ENCODE peak calls at places on chromosomes 7 and 10, in six cellular contexts. C is IMR-90, T is mesenchymal stem cell, Q is mesendoderm, U is neuronal stem cell, Z is H9. M is an unnamed sample.

GRCh38 chr7:77657427-77658331 is 38.6 kb upstream of the RSBN1L start:
- DNase-seq in T (peak; percentile 59), Q (peak; percentile 39), Z (no peak), C (peak; percentile 43), U (no peak), M (no peak)

GRCh38 chr7:103929808-103930415 is 59.5 kb downstream of the RELN start:
- DNase-seq in U (no peak), Q (no peak), T (no peak), C (no peak), Z (no peak), M (no peak)

GRCh38 chr10:3567291-3567963 is 217.6 kb downstream of the KLF6 start:
- DNase-seq in C (no peak), T (no peak), U (no peak), Q (no peak), Z (no peak), M (no peak)

GRCh38 chr7:13017881-13018280 is 330.4 kb downstream of the ARL4A start:
- DNase-seq in T (no peak), U (no peak), C (no peak), Q (peak; percentile 32), Z (no peak), M (no peak)

GRCh38 chr7:82562716-82563404 is 119.3 kb upstream of the CACNA2D1 start:
- DNase-seq in T (peak; percentile 56), Z (no peak), U (no peak), C (peak; percentile 76), Q (peak; percentile 50), M (no peak)

GRCh38 chr7:139482662-139483466 is 609 bp downstream of the KLRG2 start:
- DNase-seq in U (peak; percentile 31), T (peak; percentile 17), Z (peak; percentile 53), Q (peak; percentile 72), C (no peak), M (no peak)

GRCh38 chr10:35577915-35578607 is 27.1 kb upstream of the GJD4 start:
- DNase-seq in Z (no peak), Q (no peak), C (no peak), U (no peak), T (no peak), M (no peak)

GRCh38 chr10:9188022-9188810 is 1133.7 kb downstream of the GATA3 start:
- DNase-seq in C (peak; percentile 1), Z (no peak), Q (no peak), T (no peak), U (no peak), M (no peak)

GRCh38 chr10:821322-821721 is 110.2 kb downstream of the LARP4B start:
- DNase-seq in Q (no peak), T (peak; percentile 32), Z (no peak), C (peak; percentile 10), U (no peak), M (no peak)

GRCh38 chr10:48478980-48479811 is 125.7 kb downstream of the ARHGAP22 start:
- DNase-seq in T (no peak), C (no peak), Q (no peak), U (no peak), Z (peak; percentile 33), M (no peak)

GRCh38 chr10:88108115-88108610 is 244.7 kb downstream of the PTEN start:
- DNase-seq in Q (no peak), Z (no peak), C (no peak), T (no peak), U (no peak), M (no peak)

DNA sequence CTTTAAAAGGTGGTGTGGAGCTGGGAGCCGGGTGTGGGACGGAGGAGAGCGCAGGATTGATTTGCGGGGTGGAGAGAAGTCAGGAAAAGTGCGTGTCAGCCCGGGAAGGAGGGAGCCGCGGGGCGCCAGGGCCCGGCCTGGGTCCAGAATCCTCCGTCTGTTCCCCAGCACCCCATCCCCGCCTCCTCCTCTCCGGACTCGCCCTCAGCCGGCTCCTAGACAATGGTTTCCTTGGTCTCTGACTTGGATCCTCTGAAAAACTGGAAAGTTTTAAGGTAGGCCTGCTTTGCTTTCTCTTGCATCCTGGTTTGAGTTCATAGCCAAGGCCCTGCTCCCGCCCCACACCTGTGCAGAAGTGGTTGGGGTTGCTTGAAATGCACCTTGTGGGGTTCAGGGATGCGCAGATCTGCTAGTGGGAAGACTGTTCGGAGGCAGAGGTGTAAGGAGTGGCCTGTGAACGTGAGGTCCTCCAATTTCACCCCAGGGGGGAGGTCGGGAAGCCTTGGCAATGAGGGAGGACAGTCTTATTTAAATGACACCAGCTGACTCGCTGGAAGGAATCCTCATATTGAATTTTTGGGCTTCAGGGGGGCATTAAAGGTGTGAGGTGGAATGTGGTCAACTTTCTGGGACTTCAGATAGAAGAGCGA is 219.0 kb upstream of the CELF2 start:
- DNase-seq in C (no peak), Q (peak; percentile 49), Z (peak; percentile 48), U (no peak), T (no peak), M (no peak)
- H2BK120ac ChIP-seq in C (peak overlapping the region; percentile 65), Q (peak overlapping the region; percentile 76), Z (no peak overlapping the region), U (no peak overlapping the region), T (peak overlapping the region; percentile 54), M (no peak overlapping the region)

DNA sequence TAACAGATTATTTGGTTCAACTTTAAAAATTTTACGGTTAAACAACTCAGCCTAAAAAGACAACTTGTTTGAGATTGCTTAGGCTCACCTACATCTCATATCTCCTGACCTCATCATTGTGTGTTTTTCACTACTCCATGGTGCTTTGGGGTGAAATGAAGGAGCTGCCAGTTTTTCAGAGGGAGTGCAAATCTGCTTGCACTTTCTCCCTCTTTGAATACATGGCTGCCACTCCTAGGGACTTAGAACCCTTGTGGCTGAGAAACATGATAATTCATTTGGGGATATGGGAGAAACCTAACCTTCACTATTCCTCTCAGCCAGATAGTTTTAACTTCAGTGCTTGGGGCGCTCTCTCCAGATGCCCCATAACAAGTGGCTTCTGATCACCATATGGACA is 2.7 kb downstream of the CCSER2 start:
- DNase-seq in Q (no peak), U (no peak), T (no peak), Z (no peak), C (no peak), M (no peak)
- H3K4me1 ChIP-seq in Q (peaks cover 8% of the 10 kb centered on the region), U (peaks cover 10% of the 10 kb centered on the region), T (peaks cover 6% of the 10 kb centered on the region), Z (peaks cover 7% of the 10 kb centered on the region), C (peaks cover 6% of the 10 kb centered on the region), M (peaks cover 3% of the 10 kb centered on the region)

GRCh38 chr10:4673279-4674040 is 152.5 kb upstream of the AKR1E2 start:
- DNase-seq in Q (no peak), T (no peak), C (no peak), Z (no peak), U (no peak), M (no peak)
- H2BK120ac ChIP-seq in Q (no peak overlapping the region), T (no peak overlapping the region), C (peak overlapping the region; percentile 64), Z (no peak overlapping the region), U (no peak overlapping the region), M (no peak overlapping the region)

GRCh38 chr10:79130846-79131245 is 62.1 kb downstream of the ZMIZ1 start:
- DNase-seq in U (no peak), T (peak; percentile 30), Z (peak; percentile 59), C (no peak), Q (peak; percentile 89), M (no peak)
- H3K4me1 ChIP-seq in U (peaks cover 66% of the 10 kb centered on the region), T (peaks cover 79% of the 10 kb centered on the region), Z (peaks cover 19% of the 10 kb centered on the region), C (peaks cover 62% of the 10 kb centered on the region), Q (peaks cover 43% of the 10 kb centered on the region), M (peaks cover 77% of the 10 kb centered on the region)

GRCh38 chr7:40969641-40970040 is 733.2 kb downstream of the INHBA start:
- DNase-seq in Z (no peak), U (no peak), Q (no peak), T (no peak), C (no peak), M (no peak)
- H2BK120ac ChIP-seq in Z (no peak overlapping the region), U (no peak overlapping the region), Q (no peak overlapping the region), T (no peak overlapping the region), C (no peak overlapping the region), M (no peak overlapping the region)

DNA sequence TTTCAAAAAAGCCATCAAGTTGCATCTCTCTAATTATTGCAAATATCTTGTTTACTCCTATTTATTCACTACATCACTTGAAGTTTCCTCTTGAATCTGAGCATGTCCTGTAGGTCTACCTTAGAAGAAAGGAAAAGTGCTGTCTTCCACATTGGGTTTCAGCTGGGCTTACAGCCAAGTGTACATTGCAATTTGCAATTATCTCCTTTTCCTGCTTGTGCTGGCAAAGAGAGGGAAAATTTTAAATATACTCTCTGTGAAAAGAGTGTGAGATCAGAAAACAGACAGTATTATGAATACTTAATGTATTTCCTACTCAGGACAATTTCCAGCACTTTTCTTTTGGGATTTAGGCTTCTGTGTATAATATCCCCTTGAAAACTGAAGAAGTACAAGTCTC is 839.7 kb downstream of the CNTNAP2 start:
- DNase-seq in U (no peak), C (no peak), Q (no peak), Z (no peak), T (no peak), M (no peak)
- H3K4me1 ChIP-seq in U (no peaks in the 10 kb centered on the region), C (no peaks in the 10 kb centered on the region), Q (no peaks in the 10 kb centered on the region), Z (no peaks in the 10 kb centered on the region), T (peaks cover 3% of the 10 kb centered on the region), M (no peaks in the 10 kb centered on the region)

GRCh38 chr10:80504158-80504811 is 33.4 kb upstream of the SH2D4B start:
- DNase-seq in C (no peak), Q (peak; percentile 65), T (no peak), Z (no peak), U (peak; percentile 29), M (no peak)
- H2BK120ac ChIP-seq in C (peak overlapping the region; percentile 34), Q (no peak overlapping the region), T (no peak overlapping the region), Z (no peak overlapping the region), U (no peak overlapping the region), M (no peak overlapping the region)

GRCh38 chr7:128868624-128869137 is 6.0 kb downstream of the ATP6V1F start:
- DNase-seq in U (no peak), Q (no peak), Z (no peak), C (no peak), T (no peak), M (no peak)

GRCh38 chr7:128867241-128867640 is 4.6 kb downstream of the ATP6V1F start:
- DNase-seq in Q (no peak), C (no peak), Z (no peak), U (no peak), T (no peak), M (no peak)

GRCh38 chr7:128869138-128869943 is 6.7 kb downstream of the ATP6V1F start:
- DNase-seq in U (peak; percentile 59), C (peak; percentile 23), Z (peak; percentile 63), T (peak; percentile 38), Q (peak; percentile 65), M (no peak)

GRCh38 chr7:128865996-128866877 is 3.6 kb downstream of the ATP6V1F start:
- DNase-seq in C (no peak), Z (no peak), T (no peak), U (no peak), Q (no peak), M (no peak)

DNA sequence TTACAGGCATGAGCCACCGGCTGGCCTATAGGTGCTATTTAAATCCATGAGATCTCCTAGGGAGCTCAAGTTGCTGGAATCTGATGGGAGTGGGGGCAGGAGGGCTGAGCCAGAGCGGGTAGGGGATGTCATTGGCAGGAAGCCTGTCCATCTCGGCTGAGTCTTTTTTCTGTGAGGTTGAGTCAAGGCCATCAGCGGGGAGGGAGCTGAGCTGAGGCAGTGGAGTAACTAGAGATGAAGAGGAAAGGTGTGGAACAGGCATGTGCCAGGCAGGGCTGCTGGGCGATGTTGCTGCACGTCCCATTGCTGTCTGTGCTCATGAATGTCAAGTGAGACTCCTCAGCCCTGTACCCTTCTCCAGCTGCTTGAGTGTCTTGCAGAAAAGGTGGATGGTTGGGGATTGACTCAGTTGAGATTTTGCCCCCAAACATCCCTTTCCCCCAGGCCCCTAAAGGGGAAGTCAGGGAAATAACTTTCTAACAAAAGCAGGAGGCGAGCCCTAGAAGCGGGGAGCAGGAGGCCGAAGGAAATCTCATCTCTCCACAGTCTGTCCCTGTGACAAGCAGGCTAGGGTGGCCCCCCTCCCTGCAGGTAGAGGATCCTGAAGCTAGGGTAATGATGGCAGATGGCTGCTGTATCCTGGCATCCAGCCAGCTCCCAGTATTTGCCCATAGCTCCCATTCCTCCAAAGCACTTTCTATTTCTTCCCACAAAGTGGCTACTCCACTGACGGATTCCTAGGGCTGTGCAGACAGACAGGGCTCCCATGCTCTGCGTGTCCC is 5.4 kb downstream of the ATP6V1F start:
- DNase-seq in C (peak; percentile 51), U (no peak), T (peak; percentile 23), Z (peak; percentile 65), Q (peak; percentile 65), M (no peak)
- H3K4me1 ChIP-seq in C (peaks cover 2% of the 10 kb centered on the region), U (peaks cover 14% of the 10 kb centered on the region), T (peaks cover 27% of the 10 kb centered on the region), Z (peaks cover 3% of the 10 kb centered on the region), Q (no peaks in the 10 kb centered on the region), M (no peaks in the 10 kb centered on the region)